ENCODE peak calls at places on chromosomes 2 and 18, in six cellular contexts. P, L, R, E, D and G are unnamed samples.

GRCh38 chr2:118861741-118862140 is 14.3 kb upstream of the EN1 start:
- DNase-seq in P (no peak), L (no peak), R (no peak), E (no peak), D (no peak), G (no peak)

GRCh38 chr2:188787002-188787660 is 187.0 kb upstream of the COL3A1 start:
- DNase-seq in P (no peak), L (no peak), R (no peak), E (peak), D (no peak), G (no peak)

GRCh38 chr18:56641714-56642331 is 3.4 kb upstream of the TXNL1 start:
- DNase-seq in P (no peak), L (no peak), R (no peak), E (no peak), D (no peak), G (no peak)

GRCh38 chr2:46387292-46387691 is 90.1 kb downstream of the EPAS1 start:
- DNase-seq in P (no peak), L (no peak), R (no peak), E (no peak), D (no peak), G (no peak)

GRCh38 chr2:207813221-207813916 is 43.7 kb upstream of the FZD5 start:
- DNase-seq in P (no peak), L (no peak), R (no peak), E (no peak), D (no peak), G (no peak)

GRCh38 chr2:17717666-17718065 is 35.9 kb downstream of the SMC6 start:
- DNase-seq in P (no peak), L (no peak), R (no peak), E (no peak), D (no peak), G (no peak)

GRCh38 chr2:150339282-150339681 is 148.2 kb downstream of the RND3 start:
- DNase-seq in P (no peak), L (no peak), R (no peak), E (no peak), D (no peak), G (no peak)

GRCh38 chr18:24011095-24011917 is 3.2 kb upstream of the TTC39C start:
- DNase-seq in P (no peak), L (no peak), R (no peak), E (no peak), D (no peak), G (no peak)

GRCh38 chr2:173860082-173860481 is 105.1 kb downstream of the SP3 start:
- DNase-seq in P (no peak), L (no peak), R (no peak), E (no peak), D (no peak), G (no peak)

GRCh38 chr2:42922790-42923631 is 130.6 kb upstream of the HAAO start:
- DNase-seq in P (no peak), L (no peak), R (no peak), E (no peak), D (no peak), G (no peak)

GRCh38 chr2:3257166-3257565 is 120.5 kb downstream of the EIPR1 start:
- DNase-seq in P (no peak), L (no peak), R (no peak), E (no peak), D (no peak), G (no peak)

GRCh38 chr2:104318001-104318555 is 535.8 kb upstream of the POU3F3 start:
- DNase-seq in P (no peak), L (no peak), R (no peak), E (no peak), D (no peak), G (no peak)

GRCh38 chr2:116948258-116948657 is 866.2 kb upstream of the DDX18 start:
- DNase-seq in P (no peak), L (no peak), R (no peak), E (no peak), D (no peak), G (no peak)

GRCh38 chr2:207311316-207312005 is 145.7 kb upstream of the KLF7 start:
- DNase-seq in P (no peak), L (peak), R (no peak), E (peak), D (no peak), G (no peak)

GRCh38 chr2:50143822-50144575 is 887.9 kb downstream of the NRXN1 start:
- DNase-seq in P (no peak), L (no peak), R (no peak), E (no peak), D (no peak), G (peak)

DNA sequence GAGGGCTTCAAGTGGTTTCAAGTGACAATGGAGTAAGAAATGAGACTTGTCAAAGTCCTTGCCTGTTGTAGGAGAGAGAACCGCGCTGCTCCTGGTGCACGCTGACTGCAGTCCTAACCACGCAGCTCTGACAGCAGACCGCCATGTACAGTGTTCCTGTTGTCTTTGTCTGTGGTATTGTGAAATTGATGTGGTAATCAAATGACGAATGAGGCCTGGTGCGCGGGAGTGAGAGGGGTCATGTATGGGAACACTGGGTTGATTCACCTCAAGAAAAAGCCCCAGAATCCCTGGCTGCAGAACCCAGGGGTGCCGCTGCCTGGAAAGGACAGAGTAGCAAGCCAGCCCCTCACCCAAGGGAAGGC is 64.0 kb downstream of the INPP4A start:
- DNase-seq in P (peak), L (peak), R (no peak), E (no peak), D (no peak), G (no peak)
- TF ChIP-seq POLR2A in P (no peak), L (peak), R (no peak), E (no peak), D (no peak), G (no peak)

GRCh38 chr2:96336104-96336775 is 674 bp downstream of the NCAPH start:
- DNase-seq in P (no peak), L (no peak), R (no peak), E (no peak), D (no peak), G (no peak)
- TF ChIP-seq POLR2AphosphoS5 in P (no peak), L (peak), R (no peak), E (no peak), D (no peak), G (no peak)

DNA sequence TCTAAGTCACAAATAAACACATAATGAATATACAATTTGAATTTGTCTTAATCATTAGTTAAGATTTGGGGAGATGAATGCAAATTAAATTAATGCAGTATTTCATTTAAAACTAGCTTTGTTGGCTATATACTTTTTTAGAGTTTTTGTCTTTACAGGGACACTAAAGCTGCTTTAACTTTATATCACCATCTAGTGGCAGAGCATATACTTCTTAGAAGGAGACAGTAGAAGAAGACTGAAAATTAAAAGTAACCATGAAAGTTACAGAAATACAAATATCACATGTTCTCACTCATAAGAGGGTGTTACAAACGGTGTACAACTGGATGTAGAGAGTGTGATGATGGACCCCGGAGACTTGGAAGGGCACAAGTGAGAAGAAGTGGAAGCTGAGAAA is 268.3 kb upstream of the NETO1 start:
- DNase-seq in P (no peak), L (no peak), R (no peak), E (no peak), D (no peak), G (no peak)
- TF ChIP-seq CTCF in P (peak), L (no peak), R (no peak), E (no peak), D (peak), G (no peak)

DNA sequence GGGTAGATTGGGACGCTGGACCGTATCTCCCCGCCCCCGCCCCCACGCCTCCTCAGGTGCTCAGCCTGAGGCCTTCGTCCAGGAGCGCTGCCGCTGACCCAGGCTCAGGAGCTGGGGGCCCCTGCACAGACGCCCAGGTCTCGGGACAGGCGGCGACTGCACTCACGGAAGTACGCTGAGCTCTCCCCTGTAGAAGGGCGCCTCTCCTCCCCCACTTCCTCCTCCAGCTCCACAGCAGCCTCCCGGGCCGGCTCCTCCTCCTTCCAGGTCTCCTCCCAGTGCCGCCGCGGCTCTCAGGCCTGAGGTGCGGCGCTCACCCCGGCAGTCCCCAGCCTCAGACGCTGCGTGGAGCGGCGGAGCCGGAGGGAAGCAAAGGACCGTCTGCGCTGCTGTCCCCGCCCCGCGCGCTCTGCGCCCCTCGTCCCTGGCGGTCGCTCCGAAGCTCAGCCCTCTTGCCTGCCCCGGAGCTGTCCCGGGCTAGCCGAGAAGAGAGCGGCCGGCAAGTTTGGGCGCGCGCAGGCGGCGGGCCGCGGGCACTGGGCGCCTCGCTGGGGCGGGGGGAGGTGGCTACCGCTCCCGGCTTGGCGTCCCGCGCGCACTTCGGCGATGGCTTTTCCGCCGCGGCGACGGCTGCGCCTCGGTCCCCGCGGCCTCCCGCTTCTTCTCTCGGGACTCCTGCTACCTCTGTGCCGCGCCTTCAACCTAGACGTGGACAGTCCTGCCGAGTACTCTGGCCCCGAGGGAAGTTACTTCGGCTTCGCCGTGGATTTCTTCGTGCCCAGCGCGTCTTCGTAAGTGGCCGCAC is at the start of gene ITGAV:
- DNase-seq in P (peak), L (peak), R (peak), E (peak), D (peak), G (peak)
- TF ChIP-seq POLR2A in P (no peak), L (peak), R (peak), E (peak), D (peak), G (peak)

DNA sequence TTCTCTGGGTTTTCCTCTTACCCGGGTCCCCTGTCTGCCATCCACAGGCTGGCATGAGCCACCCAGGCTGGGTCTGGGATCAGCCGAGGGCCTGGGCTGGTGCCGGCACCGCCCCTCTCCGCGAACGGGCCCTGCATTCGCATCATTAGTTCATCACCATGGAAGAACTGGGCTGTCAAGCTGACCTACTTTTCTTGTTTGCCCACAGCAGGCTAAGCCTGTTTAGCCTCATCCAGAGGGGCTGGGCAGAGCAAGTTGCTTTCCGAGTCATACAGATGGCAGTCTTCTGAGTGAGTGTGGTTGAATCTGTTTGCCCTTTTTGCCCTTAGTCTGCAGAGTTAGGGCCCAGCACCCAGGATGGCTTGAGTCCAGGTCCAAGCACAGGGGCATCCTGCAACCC is 67.8 kb downstream of the NPAS2 start:
- DNase-seq in P (no peak), L (no peak), R (peak), E (no peak), D (no peak), G (peak)
- TF ChIP-seq POLR2AphosphoS5 in P (no peak), L (peak), R (no peak), E (no peak), D (no peak), G (peak)

DNA sequence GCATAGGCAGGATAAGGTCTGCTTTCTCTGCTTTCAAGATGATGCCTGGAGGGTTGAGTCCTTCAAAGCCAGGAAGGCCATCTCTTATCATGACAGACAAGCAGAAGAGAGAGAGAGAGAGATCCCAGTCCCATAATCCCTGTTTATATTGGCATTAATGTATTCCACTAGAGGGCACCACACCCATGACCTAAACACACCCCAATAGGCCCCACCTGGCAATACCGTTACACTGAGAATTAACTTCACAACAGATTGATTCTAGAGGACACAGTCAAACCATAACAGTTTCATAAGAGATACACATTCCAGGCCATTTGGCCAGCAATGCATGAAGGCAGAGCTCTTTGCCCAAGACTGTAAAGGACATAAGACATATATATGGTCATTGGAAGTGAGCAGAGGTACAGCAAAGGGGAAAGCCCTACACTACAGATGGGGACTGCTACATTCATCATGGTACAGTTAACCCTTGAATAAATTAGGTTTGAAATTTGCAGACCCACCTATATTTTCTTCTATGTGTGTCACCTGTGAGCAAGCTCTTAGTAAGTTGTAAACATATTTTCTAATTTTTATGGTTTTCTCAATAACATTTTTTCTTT is 1516.1 kb downstream of the RPIA start:
- DNase-seq in P (no peak), L (no peak), R (no peak), E (no peak), D (no peak), G (no peak)
- TF ChIP-seq CTCF in P (peak), L (no peak), R (no peak), E (no peak), D (no peak), G (no peak)

DNA sequence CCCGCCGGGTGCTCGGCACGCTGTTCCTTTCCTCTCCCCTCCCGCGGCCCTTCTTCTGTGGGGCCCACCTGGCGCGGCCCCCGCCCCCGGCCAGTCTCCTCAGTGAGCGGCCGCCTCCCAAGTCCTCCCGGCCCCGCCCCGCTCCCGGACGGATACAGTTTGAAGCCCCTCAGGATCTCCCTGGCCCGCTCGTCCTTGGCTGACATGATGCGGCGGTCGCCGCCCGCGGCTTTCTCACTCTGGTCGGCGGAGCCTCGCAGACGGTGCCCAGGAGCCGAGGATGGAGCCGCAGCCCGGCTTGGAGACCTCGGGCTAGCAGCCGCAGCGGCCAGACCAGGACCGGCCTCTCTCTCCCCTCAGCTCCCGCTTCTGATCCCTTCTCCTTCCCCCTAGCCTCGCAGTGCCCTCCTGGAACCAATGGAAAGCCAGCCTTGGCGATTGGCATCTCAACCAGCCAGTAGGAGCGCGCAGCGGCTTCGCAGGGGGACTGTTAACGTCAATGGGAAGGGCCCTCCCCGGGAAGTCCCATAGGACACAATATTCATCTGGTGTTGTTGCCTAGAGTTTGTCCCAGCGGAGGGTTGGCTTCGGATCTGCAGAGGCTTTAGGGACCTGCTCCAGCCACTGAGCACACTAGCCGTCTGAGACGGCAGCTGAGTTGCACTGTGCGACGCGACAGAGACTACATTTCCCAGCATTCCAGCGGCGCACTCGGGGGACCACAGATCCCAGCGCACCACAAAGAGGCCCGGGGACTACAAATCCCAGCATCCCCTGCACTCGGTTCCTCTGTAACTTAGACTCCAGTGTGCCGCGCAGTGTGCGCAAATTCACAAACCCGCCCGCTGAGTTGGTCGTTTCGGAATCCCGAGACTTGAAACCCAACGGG is at the start of gene PDE6D:
- DNase-seq in P (peak), L (peak), R (peak), E (peak), D (peak), G (peak)
- TF ChIP-seq POLR2A in P (peak), L (peak), R (peak), E (peak), D (peak), G (peak)

DNA sequence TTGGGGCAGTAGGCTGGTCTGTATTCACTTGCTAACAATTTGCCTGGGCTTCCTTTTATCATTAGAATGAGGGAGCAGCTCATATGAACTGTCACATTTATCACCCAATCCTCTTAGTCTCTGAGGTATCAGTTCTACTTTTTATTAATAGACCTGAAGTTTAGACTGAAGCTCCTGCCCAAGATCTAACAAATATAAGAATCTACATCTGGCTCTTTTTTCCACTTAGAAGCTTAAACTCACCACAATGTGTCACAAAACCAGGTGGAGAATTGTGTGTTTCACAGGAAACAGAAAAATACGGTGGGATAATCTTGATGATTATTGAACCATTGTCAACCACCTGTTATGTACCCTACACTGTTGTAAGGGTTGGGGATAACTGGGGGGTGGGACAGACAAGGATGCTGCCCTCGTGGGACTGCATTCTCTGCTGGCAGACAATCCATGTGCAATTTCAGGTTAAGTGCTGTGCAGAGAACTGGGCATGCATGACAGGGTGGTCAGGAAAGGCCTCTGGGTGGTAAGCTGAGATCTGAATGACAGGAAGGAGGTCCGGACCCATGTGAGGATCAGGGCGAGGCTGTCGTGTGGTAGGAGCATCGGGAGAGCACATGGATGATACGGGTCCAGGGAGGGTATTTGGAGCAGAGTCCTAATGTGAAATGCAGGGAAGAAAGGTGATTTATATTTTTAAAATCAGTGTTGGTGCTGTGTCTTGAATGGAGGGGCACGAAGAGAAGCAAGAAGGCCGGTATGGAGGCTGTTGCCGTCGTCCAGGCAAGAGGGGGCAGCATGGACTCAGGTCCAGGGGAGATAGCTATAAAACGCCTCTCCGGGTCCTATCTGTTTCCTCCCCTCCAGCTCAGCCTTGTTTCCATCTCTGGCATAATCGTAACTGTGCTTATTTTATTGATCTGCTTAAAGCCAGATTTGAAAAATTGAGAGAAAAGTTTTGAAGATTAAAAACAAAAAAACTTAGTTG is 17.6 kb downstream of the MYL12B start:
- DNase-seq in P (no peak), L (no peak), R (no peak), E (no peak), D (no peak), G (no peak)
- TF ChIP-seq POLR2AphosphoS5 in P (peak), L (no peak), R (no peak), E (no peak), D (no peak), G (no peak)